ENCODE peak calls at places on chromosomes 5 and 9, in seven cellular contexts. E is K562, Y is HCT116, P is H1, G is SK-N-SH, A is HepG2, L is GM12878. H is an unnamed sample.

GRCh38 chr9:32603914-32604852 is 31.2 kb upstream of the NDUFB6 start:
- DNase-seq in E (no peak), Y (peak; percentile 81), P (no peak), G (no peak), A (peak; percentile 12), L (no peak), H (no peak)

GRCh38 chr5:169408735-169409134 is 107.8 kb upstream of the SLIT3 start:
- DNase-seq in E (no peak), Y (no peak), P (no peak), G (no peak), A (no peak), L (no peak), H (no peak)

GRCh38 chr5:157279605-157280239 is 13.8 kb downstream of the CYFIP2 start:
- DNase-seq in E (no peak), Y (no peak), P (no peak), G (no peak), A (no peak), L (no peak), H (no peak)

GRCh38 chr9:91117959-91118651 is 243.6 kb downstream of the AUH start:
- DNase-seq in E (no peak), Y (no peak), P (peak; percentile 23), G (no peak), A (no peak), L (no peak), H (no peak)

GRCh38 chr5:143479394-143479793 is 75.9 kb upstream of the NR3C1 start:
- DNase-seq in E (no peak), Y (no peak), P (no peak), G (no peak), A (peak; percentile 60), L (no peak), H (no peak)

GRCh38 chr9:105297442-105298097 is 53.1 kb downstream of the SLC44A1 start:
- DNase-seq in E (no peak), Y (no peak), P (no peak), G (no peak), A (no peak), L (no peak), H (no peak)

GRCh38 chr5:170330568-170331054 is 33.0 kb upstream of the LCP2 start:
- DNase-seq in E (no peak), Y (no peak), P (no peak), G (no peak), A (no peak), L (no peak), H (no peak)

GRCh38 chr9:132074736-132075135 is 4.9 kb downstream of the MED27 start:
- DNase-seq in E (no peak), Y (no peak), P (no peak), G (no peak), A (no peak), L (no peak), H (no peak)

GRCh38 chr5:115842089-115842881 is 550 bp downstream of the AP3S1 start:
- DNase-seq in E (no peak), Y (peak; percentile 51), P (no peak), G (peak; percentile 90), A (peak; percentile 65), L (no peak), H (peak; percentile 20)

GRCh38 chr9:137353223-137354152 is 51.4 kb upstream of the NRARP start:
- DNase-seq in E (no peak), Y (no peak), P (no peak), G (no peak), A (no peak), L (no peak), H (no peak)

GRCh38 chr5:3537942-3538341 is 57.7 kb upstream of the IRX1 start:
- DNase-seq in E (no peak), Y (no peak), P (no peak), G (no peak), A (no peak), L (no peak), H (no peak)

GRCh38 chr5:171581756-171582155 is 162.3 kb downstream of the FGF18 start:
- DNase-seq in E (no peak), Y (no peak), P (no peak), G (no peak), A (no peak), L (no peak), H (no peak)

GRCh38 chr9:136010176-136010575 is 49.0 kb upstream of the UBAC1 start:
- DNase-seq in E (no peak), Y (no peak), P (no peak), G (no peak), A (no peak), L (no peak), H (no peak)

GRCh38 chr9:136009516-136009915 is 48.3 kb upstream of the UBAC1 start:
- DNase-seq in E (no peak), Y (no peak), P (no peak), G (no peak), A (no peak), L (no peak), H (no peak)

GRCh38 chr9:136011376-136011702 is 50.2 kb upstream of the UBAC1 start:
- DNase-seq in E (no peak), Y (no peak), P (no peak), G (no peak), A (no peak), L (no peak), H (no peak)

GRCh38 chr9:136011703-136012496 is 50.7 kb upstream of the UBAC1 start:
- DNase-seq in E (no peak), Y (no peak), P (no peak), G (peak; percentile 94), A (peak; percentile 97), L (no peak), H (no peak)

GRCh38 chr9:136010615-136011341 is 49.6 kb upstream of the UBAC1 start:
- DNase-seq in E (no peak), Y (no peak), P (no peak), G (no peak), A (no peak), L (no peak), H (no peak)
- TF ChIP-seq YY1 in E (no peak), Y (no peak), P (no peak), G (no peak), A (no peak), L (no peak), H (no peak)

DNA sequence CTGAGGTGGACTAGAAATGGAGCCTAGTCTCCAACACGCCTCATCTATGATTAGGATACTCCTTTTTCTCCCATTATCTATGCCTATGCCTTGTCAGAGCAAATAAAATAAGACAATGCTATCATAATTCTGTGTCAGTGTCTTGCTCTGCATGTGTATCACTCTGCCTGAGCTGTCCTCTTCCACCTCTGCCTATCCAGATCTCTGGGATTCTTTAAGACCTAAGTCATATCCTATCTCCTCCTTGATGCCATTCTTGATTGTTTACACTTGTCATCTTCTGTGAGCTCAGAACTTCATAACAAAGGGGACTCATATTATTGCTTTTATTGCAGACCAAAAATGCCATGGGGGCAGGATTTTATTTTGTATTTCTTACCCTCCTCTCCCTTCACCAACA is 351.2 kb upstream of the C9orf72 start:
- DNase-seq in E (no peak), Y (no peak), P (no peak), G (no peak), A (no peak), L (no peak), H (no peak)
- TF ChIP-seq YY1 in E (no peak), Y (no peak), P (no peak), G (no peak), A (no peak), L (no peak), H (no peak)

GRCh38 chr5:73158313-73158712 is 14.7 kb upstream of the TMEM174 start:
- DNase-seq in E (no peak), Y (no peak), P (no peak), G (no peak), A (no peak), L (no peak), H (no peak)

GRCh38 chr5:73157399-73158303 is 15.3 kb upstream of the TMEM174 start:
- DNase-seq in E (no peak), Y (no peak), P (no peak), G (no peak), A (no peak), L (no peak), H (no peak)

GRCh38 chr5:73155541-73156222 is 17.3 kb upstream of the TMEM174 start:
- DNase-seq in E (no peak), Y (no peak), P (no peak), G (no peak), A (no peak), L (no peak), H (no peak)

GRCh38 chr5:73154607-73155006 is 18.4 kb upstream of the TMEM174 start:
- DNase-seq in E (no peak), Y (no peak), P (no peak), G (no peak), A (no peak), L (no peak), H (no peak)

DNA sequence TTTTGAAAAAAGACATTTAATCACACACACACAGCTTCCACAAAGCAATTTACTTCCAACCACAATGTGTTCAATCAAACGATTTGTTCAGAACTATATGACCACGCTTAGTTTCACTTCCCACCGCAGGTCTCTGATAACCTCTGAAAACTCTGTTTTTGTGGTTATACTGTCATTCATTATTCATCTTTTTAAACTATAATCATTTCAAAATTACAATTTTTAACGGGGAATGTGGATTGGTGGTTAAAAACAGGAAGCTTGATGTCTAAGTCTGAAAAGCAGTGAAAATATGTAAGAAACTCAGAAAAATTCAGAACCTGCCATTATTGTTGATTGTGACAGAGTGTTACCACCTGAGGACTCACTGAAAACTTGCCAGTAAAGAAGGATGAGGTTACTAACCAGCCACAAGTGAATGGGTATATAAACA is 12.7 kb upstream of the TMEM174 start:
- DNase-seq in E (no peak), Y (no peak), P (no peak), G (no peak), A (no peak), L (peak; percentile 62), H (no peak)
- TF ChIP-seq YY1 in E (no peak), Y (no peak), P (no peak), G (no peak), A (no peak), L (no peak), H (no peak)

GRCh38 chr9:130866474-130866965 is 30.1 kb downstream of the QRFP start:
- DNase-seq in E (no peak), Y (peak; percentile 92), P (peak; percentile 85), G (peak; percentile 79), A (peak; percentile 89), L (peak; percentile 17), H (peak; percentile 91)
- TF ChIP-seq YY1 in E (no peak), Y (peak; percentile 72), P (no peak), G (peak; percentile 39), A (no peak), L (no peak), H (no peak)

GRCh38 chr9:106722051-106722753 is 140.8 kb upstream of the ZNF462 start:
- DNase-seq in E (no peak), Y (no peak), P (no peak), G (no peak), A (no peak), L (no peak), H (no peak)

GRCh38 chr9:106717686-106718085 is 145.3 kb upstream of the ZNF462 start:
- DNase-seq in E (no peak), Y (peak; percentile 8), P (no peak), G (no peak), A (no peak), L (no peak), H (no peak)

GRCh38 chr9:106716820-106717219 is 146.1 kb upstream of the ZNF462 start:
- DNase-seq in E (no peak), Y (no peak), P (no peak), G (no peak), A (no peak), L (no peak), H (no peak)

GRCh38 chr9:106713206-106713605 is 149.8 kb upstream of the ZNF462 start:
- DNase-seq in E (no peak), Y (no peak), P (no peak), G (no peak), A (no peak), L (no peak), H (no peak)

GRCh38 chr9:106718996-106719395 is 144.0 kb upstream of the ZNF462 start:
- DNase-seq in E (no peak), Y (no peak), P (no peak), G (no peak), A (no peak), L (no peak), H (no peak)
- TF ChIP-seq YY1 in E (no peak), Y (no peak), P (no peak), G (no peak), A (no peak), L (no peak), H (no peak)

H was measured in NT2/D1.